ENCODE peak calls at places on chromosome 17, in five cellular contexts. V is fibroblast of the aortic adventitia, B is body of pancreas, E is tibial artery, X is endothelial cell of umbilical vein. J is an unnamed sample.

GRCh38 chr17:34370997-34371395 is 8.0 kb upstream of the CCL1 start:
- DNase-seq in V (peak; percentile 58), B (no peak), E (no peak), X (no peak), J (peak; percentile 41)

GRCh38 chr17:45784583-45785372 is 658 bp downstream of the CRHR1 start:
- DNase-seq in B (peak; percentile 34), X (peak; percentile 10), E (no peak), V (no peak), J (peak; percentile 29)

GRCh38 chr17:58344047-58344790 is 7.8 kb downstream of the SUPT4H1 start:
- DNase-seq in V (no peak), X (peak; percentile 5), B (no peak), E (no peak), J (no peak)

GRCh38 chr17:57949649-57950048 is 5.6 kb downstream of the CUEDC1 start:
- DNase-seq in X (no peak), V (peak; percentile 60), E (peak; percentile 65), B (no peak), J (peak; percentile 80)

GRCh38 chr17:10739341-10739905 is 9.6 kb upstream of the TMEM220 start:
- DNase-seq in E (no peak), B (no peak), V (no peak), X (no peak), J (no peak)

GRCh38 chr17:76640550-76641380 is 2.8 kb downstream of the ST6GALNAC1 start:
- DNase-seq in X (peak; percentile 50), V (no peak), E (no peak), B (no peak), J (no peak)

GRCh38 chr17:6047966-6048365 is 22.2 kb upstream of the WSCD1 start:
- DNase-seq in E (no peak), B (no peak), X (no peak), V (no peak), J (no peak)

GRCh38 chr17:79944821-79945391 is 90.8 kb downstream of the TBC1D16 start:
- DNase-seq in B (peak; percentile 10), E (peak; percentile 19), V (no peak), X (no peak), J (no peak)

GRCh38 chr17:30380643-30381419 is 2.1 kb downstream of the CPD start:
- DNase-seq in X (peak; percentile 15), B (no peak), E (no peak), V (no peak), J (no peak)

GRCh38 chr17:17134051-17134951 is 71.8 kb downstream of the PLD6 start:
- DNase-seq in V (no peak), E (no peak), B (no peak), X (no peak), J (no peak)

GRCh38 chr17:76544123-76544915 is 4.5 kb downstream of the PRCD start:
- DNase-seq in B (no peak), V (no peak), E (no peak), X (no peak), J (no peak)

GRCh38 chr17:65483438-65483837 is 78.0 kb downstream of the AXIN2 start:
- DNase-seq in E (no peak), V (no peak), X (no peak), B (no peak), J (no peak)

GRCh38 chr17:45296833-45297124 is 20.0 kb downstream of the MAP3K14 start:
- DNase-seq in E (no peak), V (no peak), X (no peak), B (no peak), J (no peak)

GRCh38 chr17:40021471-40021961 is 6.3 kb downstream of the CSF3 start:
- DNase-seq in B (no peak), X (peak; percentile 80), V (peak; percentile 42), E (peak; percentile 46), J (peak; percentile 94)

GRCh38 chr17:69473801-69474170 is 59.3 kb downstream of the MAP2K6 start:
- DNase-seq in X (no peak), V (peak; percentile 11), E (no peak), B (no peak), J (no peak)

GRCh38 chr17:83132251-83133081 is 53.1 kb downstream of the METRNL start:
- DNase-seq in X (no peak), B (no peak), E (no peak), V (no peak), J (no peak)

GRCh38 chr17:76379646-76380376 is 4.6 kb upstream of the SPHK1 start:
- DNase-seq in E (no peak), X (no peak), V (no peak), B (no peak), J (peak; percentile 1)

GRCh38 chr17:307295-307691 is 45.3 kb downstream of the RPH3AL start:
- DNase-seq in V (no peak), X (no peak), B (no peak), E (no peak), J (no peak)

GRCh38 chr17:82216301-82217119 is 3.9 kb upstream of the CCDC57 start:
- DNase-seq in X (peak; percentile 43), B (peak; percentile 80), E (peak; percentile 73), V (peak; percentile 87), J (peak; percentile 82)

GRCh38 chr17:75950850-75951554 is 10.2 kb upstream of the FBF1 start:
- DNase-seq in V (peak; percentile 34), B (no peak), X (peak; percentile 34), E (no peak), J (no peak)

GRCh38 chr17:66784621-66785364 is 50.1 kb upstream of the CACNG5 start:
- DNase-seq in V (no peak), B (no peak), X (no peak), E (no peak), J (no peak)

GRCh38 chr17:43309505-43310329 is 75.9 kb upstream of the RNU2-1 start:
- DNase-seq in B (no peak), X (no peak), V (peak; percentile 4), E (no peak), J (no peak)

GRCh38 chr17:30005709-30006320 is 64.4 kb downstream of the EFCAB5 start:
- DNase-seq in V (peak; percentile 72), E (no peak), B (no peak), X (no peak), J (peak; percentile 41)

GRCh38 chr17:1511290-1511689 is 5.1 kb downstream of the INPP5K start:
- DNase-seq in E (peak; percentile 57), X (peak; percentile 75), V (peak; percentile 52), B (no peak), J (peak; percentile 20)

GRCh38 chr17:71464241-71464640 is 656.6 kb upstream of the SOX9 start:
- DNase-seq in X (no peak), E (no peak), V (no peak), B (no peak), J (peak; percentile 44)

GRCh38 chr17:19648475-19649406 is at the start of gene ALDH3A2:
- DNase-seq in V (peak; percentile 91), X (peak; percentile 94), B (peak; percentile 94), E (peak; percentile 98), J (peak; percentile 95)

GRCh38 chr17:19958023-19958422 is 19.6 kb downstream of the AKAP10 start:
- DNase-seq in B (no peak), V (peak; percentile 92), E (no peak), X (peak; percentile 91), J (peak; percentile 71)

GRCh38 chr17:70661342-70662222 is 492.2 kb downstream of the KCNJ2 start:
- DNase-seq in E (no peak), B (no peak), V (no peak), X (no peak), J (no peak)

GRCh38 chr17:75959046-75959838 is 18.4 kb upstream of the FBF1 start:
- DNase-seq in X (no peak), E (no peak), B (no peak), V (no peak), J (no peak)

GRCh38 chr17:17168401-17168800 is 37.7 kb downstream of the PLD6 start:
- DNase-seq in B (no peak), E (no peak), V (no peak), X (no peak), J (no peak)

GRCh38 chr17:41308251-41308917 is 725 bp downstream of the KRTAP16-1 start:
- DNase-seq in V (no peak), B (no peak), E (no peak), X (no peak), J (no peak)

GRCh38 chr17:21392257-21392656 is 16.1 kb downstream of the KCNJ12 start:
- DNase-seq in V (no peak), X (no peak), B (no peak), E (no peak), J (no peak)

GRCh38 chr17:76716146-76716833 is 5.5 kb upstream of the MXRA7 start:
- DNase-seq in X (no peak), E (peak; percentile 81), V (peak; percentile 100), B (no peak), J (peak; percentile 97)

GRCh38 chr17:80822700-80823410 is 168.8 kb upstream of the CHMP6 start:
- DNase-seq in V (no peak), E (no peak), B (no peak), X (no peak), J (no peak)

GRCh38 chr17:83160443-83161297 is 81.3 kb downstream of the METRNL start:
- DNase-seq in X (no peak), V (no peak), B (no peak), E (no peak), J (no peak)

GRCh38 chr17:74130841-74131240 is 72.6 kb upstream of the RPL38 start:
- DNase-seq in E (no peak), X (no peak), B (no peak), V (no peak), J (no peak)
- H3K4me3 ChIP-seq in E (no peak overlapping the region), X (no peak overlapping the region), B (no peak overlapping the region), V (no peak overlapping the region), J (no peak overlapping the region)

GRCh38 chr17:9062399-9062902 is 41.1 kb downstream of the NTN1 start:
- DNase-seq in B (no peak), X (no peak), V (no peak), E (no peak), J (no peak)
- TF ChIP-seq CTCF in B (no peak), X (no peak), V (no peak), E (no peak), J (no peak)

DNA sequence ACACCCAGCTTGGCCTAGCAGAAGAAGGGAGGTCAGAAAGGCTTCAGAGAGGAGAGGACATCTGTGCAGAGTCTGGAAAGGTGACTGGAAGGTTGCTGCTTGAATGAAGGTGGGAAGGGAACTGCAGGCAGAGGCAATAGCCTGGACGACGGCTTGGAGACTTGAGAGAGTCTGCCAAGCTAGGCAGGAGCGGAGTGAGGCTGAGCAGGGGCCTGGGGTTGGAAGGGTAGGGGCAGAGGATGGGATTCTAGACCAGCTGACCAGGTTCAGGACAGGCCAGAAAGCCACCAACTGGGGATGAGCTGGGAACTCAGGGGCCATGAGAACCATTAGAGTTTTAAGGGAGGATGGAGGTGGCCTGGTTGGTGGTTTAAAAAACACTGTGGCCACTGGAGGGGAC is 339 bp upstream of the SGCA start:
- DNase-seq in X (no peak), V (no peak), E (no peak), B (no peak), J (no peak)
- H3K4me3 ChIP-seq in X (no peak overlapping the region), V (no peak overlapping the region), E (peak overlapping the region; percentile 52), B (no peak overlapping the region), J (no peak overlapping the region)

GRCh38 chr17:48294193-48294909 is 135.7 kb downstream of the SKAP1 start:
- DNase-seq in V (no peak), E (no peak), B (no peak), X (no peak), J (no peak)

GRCh38 chr17:48294989-48295892 is 134.8 kb downstream of the SKAP1 start:
- DNase-seq in E (no peak), X (peak; percentile 76), B (no peak), V (peak; percentile 4), J (peak; percentile 17)

GRCh38 chr17:48290378-48290777 is 139.6 kb downstream of the SKAP1 start:
- DNase-seq in X (no peak), V (no peak), E (no peak), B (no peak), J (no peak)

GRCh38 chr17:48296453-48296852 is 133.6 kb downstream of the SKAP1 start:
- DNase-seq in X (no peak), V (no peak), E (no peak), B (no peak), J (no peak)

GRCh38 chr17:48293319-48294192 is 136.5 kb downstream of the SKAP1 start:
- DNase-seq in E (no peak), B (no peak), V (no peak), X (no peak), J (no peak)
- TF ChIP-seq CTCF in E (no peak), B (no peak), V (no peak), X (no peak), J (no peak)

J was measured in epithelial cell of esophagus.